ENCODE peak calls at places on chromosomes 1 and 21, in five cellular contexts. One of them, this sample, is unnamed. For H3K4me1 and H3K36me3, the result is how much of the 10 kb centered on the place peaks cover.

GRCh38 chr1:165224504-165224903 is 132.0 kb downstream of the LMX1A start:
- DNase-seq in pancreas: no peak
- DNase-seq in Peyer's patch: no peak
- DNase-seq in CD8-positive, alpha-beta memory T cell: no peak
- DNase-seq in uterus: no peak
- DNase-seq in this sample: peak

GRCh38 chr21:26843912-26844257 is 1.3 kb downstream of the ADAMTS1 start:
- DNase-seq in pancreas: no peak
- DNase-seq in Peyer's patch: no peak
- DNase-seq in CD8-positive, alpha-beta memory T cell: no peak
- DNase-seq in uterus: peak
- DNase-seq in this sample: no peak

GRCh38 chr1:246142320-246142893 is 364.7 kb downstream of the SMYD3 start:
- DNase-seq in pancreas: no peak
- DNase-seq in Peyer's patch: no peak
- DNase-seq in CD8-positive, alpha-beta memory T cell: no peak
- DNase-seq in uterus: no peak
- DNase-seq in this sample: no peak

GRCh38 chr1:171740987-171741871 is 636 bp downstream of the VAMP4 start:
- DNase-seq in pancreas: peak
- DNase-seq in Peyer's patch: peak
- DNase-seq in CD8-positive, alpha-beta memory T cell: peak
- DNase-seq in uterus: peak
- DNase-seq in this sample: peak

GRCh38 chr1:87077959-87078673 is 163.7 kb downstream of the HS2ST1 start:
- DNase-seq in pancreas: no peak
- DNase-seq in Peyer's patch: no peak
- DNase-seq in CD8-positive, alpha-beta memory T cell: no peak
- DNase-seq in uterus: no peak
- DNase-seq in this sample: no peak

GRCh38 chr1:208682664-208683013 is 438.5 kb upstream of the PLXNA2 start:
- DNase-seq in pancreas: no peak
- DNase-seq in Peyer's patch: no peak
- DNase-seq in CD8-positive, alpha-beta memory T cell: no peak
- DNase-seq in uterus: no peak
- DNase-seq in this sample: peak

GRCh38 chr1:147084273-147085096 is 87.8 kb downstream of the PRKAB2 start:
- DNase-seq in pancreas: peak
- DNase-seq in Peyer's patch: peak
- DNase-seq in CD8-positive, alpha-beta memory T cell: peak
- DNase-seq in uterus: peak
- DNase-seq in this sample: peak

GRCh38 chr1:234188454-234188792 is 184.8 kb upstream of the COA6 start:
- DNase-seq in pancreas: no peak
- DNase-seq in Peyer's patch: no peak
- DNase-seq in CD8-positive, alpha-beta memory T cell: no peak
- DNase-seq in uterus: no peak
- DNase-seq in this sample: no peak

GRCh38 chr21:43307677-43308070 is 119.3 kb downstream of the SIK1 start:
- DNase-seq in pancreas: no peak
- DNase-seq in Peyer's patch: no peak
- DNase-seq in CD8-positive, alpha-beta memory T cell: no peak
- DNase-seq in uterus: no peak
- DNase-seq in this sample: no peak

GRCh38 chr1:204647114-204647804 is 38.3 kb downstream of the LRRN2 start:
- DNase-seq in pancreas: no peak
- DNase-seq in Peyer's patch: no peak
- DNase-seq in CD8-positive, alpha-beta memory T cell: no peak
- DNase-seq in uterus: no peak
- DNase-seq in this sample: peak

GRCh38 chr1:246651012-246651411 is 73.2 kb upstream of the SCCPDH start:
- DNase-seq in pancreas: no peak
- DNase-seq in Peyer's patch: no peak
- DNase-seq in CD8-positive, alpha-beta memory T cell: no peak
- DNase-seq in uterus: no peak
- DNase-seq in this sample: no peak

GRCh38 chr1:27634166-27634981 is 611 bp downstream of the FGR start:
- DNase-seq in pancreas: no peak
- DNase-seq in Peyer's patch: peak
- DNase-seq in CD8-positive, alpha-beta memory T cell: peak
- DNase-seq in uterus: peak
- DNase-seq in this sample: no peak

GRCh38 chr1:23742670-23743286 is 493 bp upstream of the ELOA start:
- DNase-seq in pancreas: peak
- DNase-seq in Peyer's patch: no peak
- DNase-seq in CD8-positive, alpha-beta memory T cell: no peak
- DNase-seq in uterus: no peak
- DNase-seq in this sample: no peak

GRCh38 chr21:46155514-46156377 is at the start of gene FTCD:
- DNase-seq in pancreas: peak
- DNase-seq in Peyer's patch: no peak
- DNase-seq in CD8-positive, alpha-beta memory T cell: no peak
- DNase-seq in uterus: no peak
- DNase-seq in this sample: no peak

GRCh38 chr1:216836316-216836715 is 113.1 kb upstream of the ESRRG start:
- DNase-seq in pancreas: no peak
- DNase-seq in Peyer's patch: no peak
- DNase-seq in CD8-positive, alpha-beta memory T cell: no peak
- DNase-seq in uterus: no peak
- DNase-seq in this sample: no peak

GRCh38 chr1:204307334-204307883 is 52.3 kb downstream of the PLEKHA6 start:
- DNase-seq in pancreas: peak
- DNase-seq in Peyer's patch: no peak
- DNase-seq in CD8-positive, alpha-beta memory T cell: no peak
- DNase-seq in uterus: peak
- DNase-seq in this sample: no peak

GRCh38 chr1:30768830-30769718 is 11.5 kb upstream of the LAPTM5 start:
- DNase-seq in pancreas: no peak
- DNase-seq in Peyer's patch: no peak
- DNase-seq in CD8-positive, alpha-beta memory T cell: no peak
- DNase-seq in uterus: no peak
- DNase-seq in this sample: no peak

GRCh38 chr1:241640149-241640866 is at the start of the genes CHML and OPN3:
- DNase-seq in pancreas: peak
- DNase-seq in Peyer's patch: peak
- DNase-seq in CD8-positive, alpha-beta memory T cell: peak
- DNase-seq in uterus: peak
- DNase-seq in this sample: peak
- H3K4me1 ChIP-seq in pancreas: under half
- H3K4me1 ChIP-seq in Peyer's patch: under half
- H3K4me1 ChIP-seq in CD8-positive, alpha-beta memory T cell: under half
- H3K4me1 ChIP-seq in uterus: under half
- H3K4me1 ChIP-seq in this sample: under half

GRCh38 chr1:180173952-180174351 is 19.3 kb downstream of the QSOX1 start:
- DNase-seq in pancreas: peak
- DNase-seq in Peyer's patch: peak
- DNase-seq in CD8-positive, alpha-beta memory T cell: no peak
- DNase-seq in uterus: peak
- DNase-seq in this sample: peak
- H3K36me3 ChIP-seq in pancreas: under half
- H3K36me3 ChIP-seq in Peyer's patch: under half
- H3K36me3 ChIP-seq in CD8-positive, alpha-beta memory T cell: under half
- H3K36me3 ChIP-seq in uterus: under half
- H3K36me3 ChIP-seq in this sample: under half

GRCh38 chr1:2433936-2434335 is 21.6 kb upstream of the PEX10 start:
- DNase-seq in pancreas: no peak
- DNase-seq in Peyer's patch: no peak
- DNase-seq in CD8-positive, alpha-beta memory T cell: no peak
- DNase-seq in uterus: no peak
- DNase-seq in this sample: no peak
- H3K27ac ChIP-seq in pancreas: no peak
- H3K27ac ChIP-seq in Peyer's patch: no peak
- H3K27ac ChIP-seq in CD8-positive, alpha-beta memory T cell: no peak
- H3K27ac ChIP-seq in uterus: no peak
- H3K27ac ChIP-seq in this sample: no peak

DNA sequence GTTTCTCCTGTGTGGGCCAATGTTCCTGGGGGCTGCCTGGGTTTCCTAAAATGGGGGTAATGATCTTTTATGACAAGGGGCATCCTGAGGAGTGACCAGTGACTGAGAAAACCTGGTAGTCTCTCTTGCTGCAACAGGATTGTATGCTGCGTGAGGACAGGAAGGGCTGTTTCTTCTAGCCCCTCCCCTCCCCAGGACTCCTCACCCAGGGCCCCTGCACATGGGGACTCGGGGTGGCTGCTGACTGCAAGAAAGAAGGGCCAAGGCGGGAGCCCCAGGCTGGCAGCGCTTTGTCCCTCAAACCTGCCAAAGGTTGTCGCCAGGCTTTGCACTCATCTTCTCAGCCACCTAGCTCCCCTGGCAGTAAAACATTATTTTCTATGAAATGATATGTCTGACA is 442.4 kb downstream of the CAMTA1 start:
- DNase-seq in pancreas: no peak
- DNase-seq in Peyer's patch: no peak
- DNase-seq in CD8-positive, alpha-beta memory T cell: no peak
- DNase-seq in uterus: no peak
- DNase-seq in this sample: no peak
- H3K4me1 ChIP-seq in pancreas: under half
- H3K4me1 ChIP-seq in Peyer's patch: under half
- H3K4me1 ChIP-seq in CD8-positive, alpha-beta memory T cell: under half
- H3K4me1 ChIP-seq in uterus: under half
- H3K4me1 ChIP-seq in this sample: under half

GRCh38 chr1:79982218-79982617 is 975.7 kb upstream of the ADGRL4 start:
- DNase-seq in pancreas: peak
- DNase-seq in Peyer's patch: no peak
- DNase-seq in CD8-positive, alpha-beta memory T cell: no peak
- DNase-seq in uterus: peak
- DNase-seq in this sample: no peak

GRCh38 chr1:79976287-79976686 is 969.8 kb upstream of the ADGRL4 start:
- DNase-seq in pancreas: no peak
- DNase-seq in Peyer's patch: no peak
- DNase-seq in CD8-positive, alpha-beta memory T cell: no peak
- DNase-seq in uterus: no peak
- DNase-seq in this sample: no peak

GRCh38 chr1:79981483-79981882 is 975.0 kb upstream of the ADGRL4 start:
- DNase-seq in pancreas: no peak
- DNase-seq in Peyer's patch: no peak
- DNase-seq in CD8-positive, alpha-beta memory T cell: no peak
- DNase-seq in uterus: no peak
- DNase-seq in this sample: no peak
- H3K36me3 ChIP-seq in pancreas: under half
- H3K36me3 ChIP-seq in Peyer's patch: under half
- H3K36me3 ChIP-seq in CD8-positive, alpha-beta memory T cell: under half
- H3K36me3 ChIP-seq in uterus: under half
- H3K36me3 ChIP-seq in this sample: under half

GRCh38 chr1:21249940-21250493 is 40.2 kb downstream of the ECE1 start:
- DNase-seq in pancreas: no peak
- DNase-seq in Peyer's patch: no peak
- DNase-seq in CD8-positive, alpha-beta memory T cell: no peak
- DNase-seq in uterus: no peak
- DNase-seq in this sample: no peak

GRCh38 chr1:21246905-21247642 is 43.2 kb downstream of the ECE1 start:
- DNase-seq in pancreas: peak
- DNase-seq in Peyer's patch: no peak
- DNase-seq in CD8-positive, alpha-beta memory T cell: no peak
- DNase-seq in uterus: no peak
- DNase-seq in this sample: no peak

GRCh38 chr1:21244986-21245687 is 45.1 kb downstream of the ECE1 start:
- DNase-seq in pancreas: peak
- DNase-seq in Peyer's patch: no peak
- DNase-seq in CD8-positive, alpha-beta memory T cell: no peak
- DNase-seq in uterus: no peak
- DNase-seq in this sample: no peak

GRCh38 chr1:21245688-21246229 is 44.5 kb downstream of the ECE1 start:
- DNase-seq in pancreas: no peak
- DNase-seq in Peyer's patch: no peak
- DNase-seq in CD8-positive, alpha-beta memory T cell: no peak
- DNase-seq in uterus: no peak
- DNase-seq in this sample: no peak

DNA sequence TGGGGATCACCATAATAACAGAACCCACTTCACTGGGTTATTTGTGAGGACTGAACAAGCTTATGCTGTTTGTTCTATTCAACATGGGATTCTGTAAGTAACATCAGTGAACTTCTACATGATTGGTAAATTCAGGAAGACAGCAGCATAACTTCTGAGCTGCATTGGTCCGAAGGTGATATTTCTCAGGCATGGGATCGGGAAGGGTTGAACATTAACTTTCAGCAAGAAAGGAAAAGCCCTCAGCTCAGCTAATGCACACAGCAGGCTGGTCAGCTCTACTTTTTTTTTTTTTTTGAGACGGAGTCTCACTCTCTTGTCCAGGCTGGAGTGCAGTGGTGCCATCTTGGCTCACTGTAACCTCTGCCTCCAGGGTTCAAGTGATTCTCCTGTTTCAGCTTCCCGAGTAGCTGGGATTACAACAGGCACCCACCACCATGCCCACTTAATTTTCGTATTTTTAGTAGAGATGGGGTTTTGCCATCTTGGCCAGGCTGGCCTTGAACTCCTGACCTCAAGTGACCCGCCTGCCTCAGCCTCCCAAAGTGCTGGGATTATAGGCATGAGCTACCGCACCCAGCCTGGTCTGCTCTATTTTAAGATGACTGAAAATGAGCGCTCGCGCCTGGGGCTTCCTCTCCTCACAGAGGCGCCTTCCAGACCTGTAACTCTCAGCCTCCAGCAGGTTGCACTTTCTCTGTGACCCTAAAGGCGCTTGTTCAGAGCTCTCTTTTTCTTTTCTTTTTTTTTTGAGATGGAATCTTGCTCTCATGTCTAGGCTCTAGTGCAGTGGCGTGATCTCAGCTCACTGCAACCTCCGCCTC is 42.2 kb downstream of the ECE1 start:
- DNase-seq in pancreas: no peak
- DNase-seq in Peyer's patch: no peak
- DNase-seq in CD8-positive, alpha-beta memory T cell: no peak
- DNase-seq in uterus: no peak
- DNase-seq in this sample: peak
- H3K27ac ChIP-seq in pancreas: peak
- H3K27ac ChIP-seq in Peyer's patch: no peak
- H3K27ac ChIP-seq in CD8-positive, alpha-beta memory T cell: no peak
- H3K27ac ChIP-seq in uterus: no peak
- H3K27ac ChIP-seq in this sample: no peak